ENCODE peak calls at places on chromosomes 4 and X, in six cellular contexts. U is astrocyte of the spinal cord, S is AG09319, Y is lung microvascular endothelial cell, F is fibroblast of pulmonary artery, C is heart right ventricle. H is an unnamed sample.
A peak's percentile ranks its signal among the peaks of the same experiment; 100 is the strongest.

GRCh38 chr4:36402008-36402758 is 120.8 kb downstream of the DTHD1 start:
- DNase-seq in S (no peak), F (no peak), U (no peak), Y (no peak), C (no peak), H (no peak)

GRCh38 chr4:55947912-55948725 is 626 bp upstream of the CEP135 start:
- DNase-seq in C (no peak), S (peak; percentile 68), F (peak; percentile 97), U (peak; percentile 92), Y (peak; percentile 78), H (no peak)

GRCh38 chr4:119238068-119238722 is 25.7 kb downstream of the USP53 start:
- DNase-seq in Y (no peak), C (no peak), S (no peak), F (peak; percentile 23), U (no peak), H (no peak)

GRCh38 chr4:184357783-184358182 is 116.6 kb downstream of the IRF2 start:
- DNase-seq in C (no peak), S (no peak), Y (no peak), U (no peak), F (no peak), H (no peak)

GRCh38 chrX:42530027-42530426 is 247.9 kb downstream of the PPP1R2C start:
- DNase-seq in Y (no peak), S (peak; percentile 19), F (peak; percentile 36), C (no peak), U (peak; percentile 70), H (no peak)

GRCh38 chr4:21826071-21826470 is 122.5 kb downstream of the KCNIP4 start:
- DNase-seq in U (no peak), S (no peak), F (no peak), Y (no peak), C (no peak), H (no peak)

GRCh38 chrX:70138622-70139021 is 5.4 kb downstream of the IGBP1 start:
- DNase-seq in C (no peak), Y (no peak), F (no peak), S (no peak), U (no peak), H (no peak)

GRCh38 chr4:140243345-140243753 is 89.4 kb upstream of the MAML3 start:
- DNase-seq in U (no peak), Y (peak; percentile 69), C (no peak), S (no peak), F (no peak), H (no peak)

GRCh38 chrX:49922291-49923241 is at the start of gene CLCN5:
- DNase-seq in S (peak; percentile 89), U (peak; percentile 96), F (peak; percentile 96), C (peak; percentile 93), Y (peak; percentile 97), H (peak; percentile 97)

GRCh38 chr4:99389606-99390005 is 37.1 kb upstream of the ADH1C start:
- DNase-seq in F (no peak), S (no peak), U (no peak), C (no peak), Y (no peak), H (no peak)

GRCh38 chrX:124504106-124504983 is 158.0 kb downstream of the SH2D1A start:
- DNase-seq in C (no peak), U (no peak), S (no peak), F (no peak), Y (no peak), H (no peak)

GRCh38 chr4:94127707-94128328 is 79.8 kb upstream of the SMARCAD1 start:
- DNase-seq in Y (peak; percentile 53), C (no peak), S (peak; percentile 2), U (peak; percentile 55), F (peak; percentile 52), H (no peak)

GRCh38 chr4:54228064-54228527 is 997 bp upstream of the PDGFRA start:
- DNase-seq in C (peak; percentile 75), Y (peak; percentile 83), U (peak; percentile 82), S (peak; percentile 65), F (peak; percentile 90), H (no peak)

GRCh38 chr4:15754323-15754722 is 23.8 kb upstream of the CD38 start:
- DNase-seq in Y (peak; percentile 96), S (no peak), F (peak; percentile 48), U (peak; percentile 58), C (peak; percentile 15), H (no peak)

GRCh38 chr4:140223056-140223810 is 69.2 kb upstream of the MAML3 start:
- DNase-seq in S (no peak), U (peak; percentile 47), F (peak; percentile 54), Y (peak; percentile 25), C (no peak), H (no peak)

GRCh38 chrX:41561045-41561444 is 113.9 kb downstream of the NYX start:
- DNase-seq in S (no peak), U (peak; percentile 87), Y (peak; percentile 81), F (peak; percentile 91), C (peak; percentile 31), H (no peak)

GRCh38 chrX:18448416-18448815 is 23.0 kb downstream of the CDKL5 start:
- DNase-seq in C (no peak), U (peak; percentile 26), F (peak; percentile 4), Y (no peak), S (no peak), H (no peak)

GRCh38 chr4:114495471-114495928 is 103.1 kb upstream of the UGT8 start:
- DNase-seq in F (no peak), C (no peak), S (no peak), Y (no peak), U (no peak), H (no peak)

GRCh38 chr4:156193800-156194199 is 240.1 kb upstream of the CTSO start:
- DNase-seq in S (no peak), U (peak; percentile 19), F (no peak), C (no peak), Y (no peak), H (no peak)

GRCh38 chr4:159434496-159435241 is 331.8 kb downstream of the RAPGEF2 start:
- DNase-seq in F (peak; percentile 66), S (no peak), Y (no peak), C (no peak), U (peak; percentile 51), H (no peak)

GRCh38 chr4:35912174-35912573 is 332.1 kb downstream of the ARAP2 start:
- DNase-seq in F (no peak), C (no peak), Y (no peak), U (no peak), S (no peak), H (no peak)

GRCh38 chr4:152352215-152352614 is 183.7 kb downstream of the FBXW7 start:
- DNase-seq in S (no peak), U (no peak), F (no peak), C (no peak), Y (peak; percentile 36), H (no peak)

GRCh38 chrX:26922278-26922677 is 540.9 kb downstream of the PPP4R3C start:
- DNase-seq in S (no peak), C (no peak), U (peak; percentile 41), Y (peak; percentile 12), F (peak; percentile 8), H (no peak)

GRCh38 chrX:40736170-40736505 is 796 bp upstream of the MED14 start:
- DNase-seq in U (no peak), Y (no peak), F (no peak), C (no peak), S (no peak), H (no peak)

GRCh38 chr4:30865676-30866075 is 145.5 kb downstream of the PCDH7 start:
- DNase-seq in C (no peak), S (no peak), U (no peak), Y (no peak), F (no peak), H (no peak)

GRCh38 chrX:10579018-10579752 is 41.2 kb downstream of the MID1 start:
- DNase-seq in C (no peak), Y (peak; percentile 81), U (peak; percentile 85), S (no peak), F (peak; percentile 81), H (no peak)

H was measured in cardiac septum.